ENCODE peak calls at places on chromosome 18, in nine cellular contexts. One of them, this sample, is unnamed.

GRCh38 chr18:42444349-42444748 is 489.3 kb downstream of the PIK3C3 start:
- DNase-seq in non-pigmented ciliary epithelial cell: no peak
- DNase-seq in GM04503: no peak
- DNase-seq in psoas muscle: no peak
- DNase-seq in endothelial cell: no peak
- DNase-seq in posterior cingulate gyrus: no peak
- DNase-seq in GM18507: no peak
- DNase-seq in RPMI7951: no peak
- DNase-seq in mesendoderm: no peak
- DNase-seq in this sample: no peak

GRCh38 chr18:51149605-51150429 is 47.7 kb downstream of the MEX3C start:
- DNase-seq in non-pigmented ciliary epithelial cell: peak
- DNase-seq in GM04503: peak
- DNase-seq in psoas muscle: no peak
- DNase-seq in endothelial cell: no peak
- DNase-seq in posterior cingulate gyrus: no peak
- DNase-seq in GM18507: no peak
- DNase-seq in RPMI7951: peak
- DNase-seq in mesendoderm: peak
- DNase-seq in this sample: no peak

GRCh38 chr18:61653823-61654551 is 238.8 kb downstream of the RNF152 start:
- DNase-seq in non-pigmented ciliary epithelial cell: no peak
- DNase-seq in GM04503: no peak
- DNase-seq in psoas muscle: no peak
- DNase-seq in endothelial cell: no peak
- DNase-seq in posterior cingulate gyrus: no peak
- DNase-seq in GM18507: no peak
- DNase-seq in RPMI7951: no peak
- DNase-seq in mesendoderm: peak
- DNase-seq in this sample: no peak

GRCh38 chr18:34801769-34802168 is 91.7 kb downstream of the DTNA start:
- DNase-seq in non-pigmented ciliary epithelial cell: peak
- DNase-seq in GM04503: peak
- DNase-seq in psoas muscle: no peak
- DNase-seq in endothelial cell: no peak
- DNase-seq in posterior cingulate gyrus: no peak
- DNase-seq in GM18507: no peak
- DNase-seq in RPMI7951: peak
- DNase-seq in mesendoderm: no peak
- DNase-seq in this sample: no peak

GRCh38 chr18:36412778-36413177 is 115.3 kb downstream of the FHOD3 start:
- DNase-seq in non-pigmented ciliary epithelial cell: no peak
- DNase-seq in GM04503: no peak
- DNase-seq in psoas muscle: no peak
- DNase-seq in endothelial cell: peak
- DNase-seq in posterior cingulate gyrus: no peak
- DNase-seq in GM18507: no peak
- DNase-seq in RPMI7951: peak
- DNase-seq in mesendoderm: peak
- DNase-seq in this sample: no peak

GRCh38 chr18:9182852-9183399 is 46.3 kb downstream of the ANKRD12 start:
- DNase-seq in non-pigmented ciliary epithelial cell: no peak
- DNase-seq in GM04503: no peak
- DNase-seq in psoas muscle: no peak
- DNase-seq in endothelial cell: no peak
- DNase-seq in posterior cingulate gyrus: no peak
- DNase-seq in GM18507: no peak
- DNase-seq in RPMI7951: no peak
- DNase-seq in mesendoderm: no peak
- DNase-seq in this sample: no peak

GRCh38 chr18:75544051-75544481 is 116.6 kb upstream of the SMIM21 start:
- DNase-seq in non-pigmented ciliary epithelial cell: no peak
- DNase-seq in GM04503: no peak
- DNase-seq in psoas muscle: no peak
- DNase-seq in endothelial cell: no peak
- DNase-seq in posterior cingulate gyrus: no peak
- DNase-seq in GM18507: no peak
- DNase-seq in RPMI7951: peak
- DNase-seq in mesendoderm: no peak
- DNase-seq in this sample: no peak

GRCh38 chr18:59377938-59378337 is 18.9 kb upstream of the LMAN1 start:
- DNase-seq in non-pigmented ciliary epithelial cell: no peak
- DNase-seq in GM04503: no peak
- DNase-seq in psoas muscle: no peak
- DNase-seq in endothelial cell: no peak
- DNase-seq in posterior cingulate gyrus: no peak
- DNase-seq in GM18507: no peak
- DNase-seq in RPMI7951: no peak
- DNase-seq in mesendoderm: no peak
- DNase-seq in this sample: no peak

GRCh38 chr18:79804130-79804772 is 6.5 kb downstream of the KCNG2 start:
- DNase-seq in non-pigmented ciliary epithelial cell: no peak
- DNase-seq in GM04503: no peak
- DNase-seq in psoas muscle: no peak
- DNase-seq in endothelial cell: no peak
- DNase-seq in posterior cingulate gyrus: no peak
- DNase-seq in GM18507: no peak
- DNase-seq in RPMI7951: no peak
- DNase-seq in mesendoderm: no peak
- DNase-seq in this sample: no peak

GRCh38 chr18:68215931-68216330 is 499.0 kb downstream of the TMX3 start:
- DNase-seq in non-pigmented ciliary epithelial cell: no peak
- DNase-seq in GM04503: peak
- DNase-seq in psoas muscle: no peak
- DNase-seq in endothelial cell: no peak
- DNase-seq in posterior cingulate gyrus: no peak
- DNase-seq in GM18507: no peak
- DNase-seq in RPMI7951: peak
- DNase-seq in mesendoderm: no peak
- DNase-seq in this sample: no peak

GRCh38 chr18:32884543-32884942 is 111.7 kb upstream of the KLHL14 start:
- DNase-seq in non-pigmented ciliary epithelial cell: no peak
- DNase-seq in GM04503: no peak
- DNase-seq in psoas muscle: no peak
- DNase-seq in endothelial cell: no peak
- DNase-seq in posterior cingulate gyrus: no peak
- DNase-seq in GM18507: no peak
- DNase-seq in RPMI7951: no peak
- DNase-seq in mesendoderm: no peak
- DNase-seq in this sample: no peak